ENCODE peak calls at places on chromosomes 6 and 20, in seven cellular contexts. H, N, X, S, Q, E and J are unnamed samples.

GRCh38 chr6:167031082-167031709 is 32.0 kb downstream of the CEP43 start:
- DNase-seq in H (no peak), X (no peak), E (no peak), Q (no peak), N (peak; percentile 20), S (no peak), J (no peak)

GRCh38 chr6:166157930-166158617 is 9.6 kb downstream of the TBXT start:
- DNase-seq in E (no peak), Q (no peak), X (no peak), S (no peak), N (no peak), H (no peak), J (no peak)

GRCh38 chr20:37336369-37337207 is 9.4 kb upstream of the SRC start:
- DNase-seq in Q (no peak), X (peak; percentile 78), S (no peak), N (peak; percentile 20), H (no peak), E (no peak), J (peak; percentile 71)

GRCh38 chr20:58454460-58454859 is 60.7 kb downstream of the APCDD1L start:
- DNase-seq in S (no peak), X (no peak), N (no peak), H (no peak), Q (no peak), E (no peak), J (no peak)

GRCh38 chr6:40532349-40533028 is 54.7 kb downstream of the LRFN2 start:
- DNase-seq in X (no peak), H (no peak), S (no peak), E (no peak), N (no peak), Q (no peak), J (no peak)

GRCh38 chr20:8330316-8330784 is 198.3 kb downstream of the PLCB1 start:
- DNase-seq in H (no peak), E (no peak), N (no peak), X (no peak), S (no peak), Q (no peak), J (no peak)

GRCh38 chr6:140485740-140486467 is 1111.5 kb upstream of the CITED2 start:
- DNase-seq in Q (peak; percentile 40), H (no peak), S (peak; percentile 69), E (no peak), X (no peak), N (peak; percentile 95), J (peak; percentile 26)

GRCh38 chr20:44911264-44911921 is 1.5 kb downstream of the PABPC1L start:
- DNase-seq in X (peak; percentile 19), H (no peak), E (peak; percentile 47), S (peak; percentile 88), Q (peak; percentile 67), N (peak; percentile 28), J (peak; percentile 83)

GRCh38 chr6:5723905-5724691 is 282.6 kb downstream of the NRN1 start:
- DNase-seq in X (peak; percentile 38), N (no peak), H (peak; percentile 9), S (no peak), Q (no peak), E (no peak), J (no peak)

GRCh38 chr20:15561707-15562106 is 1011.5 kb downstream of the KIF16B start:
- DNase-seq in S (no peak), E (no peak), H (no peak), X (no peak), Q (no peak), N (no peak), J (no peak)

GRCh38 chr6:158649289-158650143 is at the start of gene SYTL3:
- DNase-seq in N (peak; percentile 82), E (no peak), H (peak; percentile 93), Q (peak; percentile 64), X (peak; percentile 41), S (no peak), J (no peak)

GRCh38 chr6:109094351-109095035 is at the start of gene SESN1:
- DNase-seq in S (peak; percentile 96), N (peak; percentile 89), H (peak; percentile 74), X (peak; percentile 94), E (peak; percentile 92), Q (peak; percentile 93), J (peak; percentile 91)

GRCh38 chr6:35392111-35392702 is 49.8 kb downstream of the PPARD start:
- DNase-seq in H (no peak), S (no peak), Q (peak; percentile 95), N (no peak), E (peak; percentile 74), X (no peak), J (no peak)
- H3K4me1 ChIP-seq in H (peaks cover 13% of the 10 kb centered on the region), S (peaks cover 8% of the 10 kb centered on the region), Q (peaks cover 19% of the 10 kb centered on the region), N (peaks cover 41% of the 10 kb centered on the region), E (peaks cover 7% of the 10 kb centered on the region), X (peaks cover 19% of the 10 kb centered on the region), J (peaks cover 26% of the 10 kb centered on the region)

GRCh38 chr6:26360451-26361416 is 4.3 kb upstream of the BTN3A2 start:
- DNase-seq in Q (no peak), X (no peak), N (no peak), H (peak; percentile 41), S (no peak), E (no peak), J (no peak)

GRCh38 chr6:26362836-26363220 is 2.2 kb upstream of the BTN3A2 start:
- DNase-seq in E (no peak), S (no peak), Q (no peak), N (no peak), H (no peak), X (no peak), J (no peak)

GRCh38 chr6:26362093-26362835 is 2.7 kb upstream of the BTN3A2 start:
- DNase-seq in E (no peak), N (no peak), H (no peak), Q (no peak), X (no peak), S (no peak), J (no peak)

GRCh38 chr6:26363882-26364825 is 844 bp upstream of the BTN3A2 start:
- DNase-seq in N (no peak), Q (no peak), S (no peak), E (no peak), X (no peak), H (peak; percentile 50), J (no peak)

GRCh38 chr6:26361544-26361943 is 3.5 kb upstream of the BTN3A2 start:
- DNase-seq in H (no peak), S (no peak), N (no peak), E (no peak), X (no peak), Q (no peak), J (no peak)
- H3K4me1 ChIP-seq in H (peaks cover 33% of the 10 kb centered on the region), S (peaks cover 26% of the 10 kb centered on the region), N (peaks cover 8% of the 10 kb centered on the region), E (peaks cover 4% of the 10 kb centered on the region), X (peaks cover 25% of the 10 kb centered on the region), Q (peaks cover 4% of the 10 kb centered on the region), J (peaks cover 11% of the 10 kb centered on the region)

DNA sequence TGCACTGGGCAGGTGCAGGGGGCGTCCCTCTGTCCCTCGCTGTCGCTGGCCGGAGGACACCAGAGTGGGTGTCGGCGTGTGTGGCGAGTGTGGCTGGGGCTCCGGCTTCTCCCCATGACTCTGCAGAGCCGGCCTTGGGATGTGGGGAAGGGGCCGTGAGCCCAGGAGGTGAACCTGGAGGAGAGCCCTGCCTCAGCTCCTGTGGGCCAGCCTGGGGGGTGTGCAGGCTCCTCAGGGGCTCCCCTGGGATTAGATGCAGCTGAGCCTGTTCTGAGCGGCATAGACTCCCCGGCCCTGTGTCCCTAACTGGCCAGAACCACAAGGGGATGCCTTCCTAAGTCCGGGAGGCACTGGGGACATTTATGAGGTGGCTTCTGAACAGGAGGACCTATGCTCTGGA is 73.2 kb upstream of the GATA5 start:
- DNase-seq in X (no peak), N (no peak), S (no peak), E (no peak), Q (no peak), H (no peak), J (no peak)
- H3K4me1 ChIP-seq in X (peaks cover 15% of the 10 kb centered on the region), N (no peaks in the 10 kb centered on the region), S (peaks cover 20% of the 10 kb centered on the region), E (no peaks in the 10 kb centered on the region), Q (peaks cover 14% of the 10 kb centered on the region), H (no peaks in the 10 kb centered on the region), J (peaks cover 61% of the 10 kb centered on the region)

GRCh38 chr6:111840821-111841220 is 32.4 kb downstream of the FYN start:
- DNase-seq in E (no peak), S (no peak), X (no peak), Q (no peak), N (no peak), H (no peak), J (no peak)
- H3K4me1 ChIP-seq in E (no peaks in the 10 kb centered on the region), S (no peaks in the 10 kb centered on the region), X (peaks cover 72% of the 10 kb centered on the region), Q (peaks cover 27% of the 10 kb centered on the region), N (peaks cover 17% of the 10 kb centered on the region), H (peaks cover 89% of the 10 kb centered on the region), J (peaks cover 48% of the 10 kb centered on the region)

GRCh38 chr6:36198986-36199385 is 2.4 kb downstream of the BRPF3 start:
- DNase-seq in X (no peak), S (no peak), N (no peak), H (no peak), Q (no peak), E (no peak), J (no peak)
- H3K4me1 ChIP-seq in X (peaks cover 49% of the 10 kb centered on the region), S (peaks cover 8% of the 10 kb centered on the region), N (peaks cover 6% of the 10 kb centered on the region), H (peaks cover 53% of the 10 kb centered on the region), Q (peaks cover 8% of the 10 kb centered on the region), E (peaks cover 5% of the 10 kb centered on the region), J (peaks cover 12% of the 10 kb centered on the region)

DNA sequence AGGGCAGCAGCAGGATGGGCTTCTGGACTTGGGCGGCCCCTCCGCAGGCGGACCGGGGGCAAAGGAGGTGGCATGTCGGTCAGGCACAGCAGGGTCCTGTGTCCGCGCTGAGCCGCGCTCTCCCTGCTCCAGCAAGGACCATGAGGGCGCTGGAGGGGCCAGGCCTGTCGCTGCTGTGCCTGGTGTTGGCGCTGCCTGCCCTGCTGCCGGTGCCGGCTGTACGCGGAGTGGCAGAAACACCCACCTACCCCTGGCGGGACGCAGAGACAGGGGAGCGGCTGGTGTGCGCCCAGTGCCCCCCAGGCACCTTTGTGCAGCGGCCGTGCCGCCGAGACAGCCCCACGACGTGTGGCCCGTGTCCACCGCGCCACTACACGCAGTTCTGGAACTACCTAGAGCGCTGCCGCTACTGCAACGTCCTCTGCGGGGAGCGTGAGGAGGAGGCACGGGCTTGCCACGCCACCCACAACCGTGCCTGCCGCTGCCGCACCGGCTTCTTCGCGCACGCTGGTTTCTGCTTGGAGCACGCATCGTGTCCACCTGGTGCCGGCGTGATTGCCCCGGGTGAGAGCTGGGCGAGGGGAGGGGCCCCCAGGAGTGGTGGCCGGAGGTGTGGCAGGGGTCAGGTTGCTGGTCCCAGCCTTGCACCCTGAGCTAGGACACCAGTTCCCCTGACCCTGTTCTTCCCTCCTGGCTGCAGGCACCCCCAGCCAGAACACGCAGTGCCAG is at the start of gene TNFRSF6B:
- DNase-seq in N (no peak), S (no peak), X (peak; percentile 5), H (peak; percentile 44), Q (no peak), E (peak; percentile 11), J (peak; percentile 17)
- H3K4me1 ChIP-seq in N (peaks cover 22% of the 10 kb centered on the region), S (peaks cover 35% of the 10 kb centered on the region), X (peaks cover 62% of the 10 kb centered on the region), H (peaks cover 20% of the 10 kb centered on the region), Q (peaks cover 30% of the 10 kb centered on the region), E (no peaks in the 10 kb centered on the region), J (peaks cover 80% of the 10 kb centered on the region)